ENCODE peak calls at places on chromosomes 12 and 14, in ten cellular contexts. G is left ventricle myocardium inferior, F is cardiac muscle cell, Y is sigmoid colon, W is RWPE1, V is AG09319, R is HCT116, L is psoas muscle, C is foreskin fibroblast, H is HepG2. I is an unnamed sample.

GRCh38 chr14:88189040-88189839 is 133.8 kb downstream of the KCNK10 start:
- DNase-seq in G (no peak), F (peak), Y (peak), W (peak), V (peak), R (peak), L (no peak), C (peak), H (peak), I (no peak)

GRCh38 chr12:10620078-10620779 is 6.8 kb upstream of the MAGOHB start:
- DNase-seq in G (no peak), F (no peak), Y (no peak), W (no peak), V (no peak), R (no peak), L (no peak), C (no peak), H (no peak), I (no peak)

GRCh38 chr12:124599074-124599999 is 31.9 kb upstream of the NCOR2 start:
- DNase-seq in G (no peak), F (peak), Y (no peak), W (no peak), V (no peak), R (no peak), L (no peak), C (peak), H (no peak), I (no peak)

GRCh38 chr12:124713436-124714082 is 146.1 kb upstream of the NCOR2 start:
- DNase-seq in G (no peak), F (peak), Y (peak), W (no peak), V (no peak), R (no peak), L (no peak), C (peak), H (no peak), I (no peak)

GRCh38 chr12:94592080-94592479 is 58.3 kb downstream of the TMCC3 start:
- DNase-seq in G (no peak), F (no peak), Y (no peak), W (no peak), V (no peak), R (no peak), L (no peak), C (no peak), H (no peak), I (no peak)

GRCh38 chr14:74867673-74868072 is 8.3 kb downstream of the PROX2 start:
- DNase-seq in G (no peak), F (peak), Y (peak), W (no peak), V (peak), R (no peak), L (no peak), C (peak), H (no peak), I (no peak)

GRCh38 chr14:68727315-68728078 is 65.4 kb downstream of the ZFP36L1 start:
- DNase-seq in G (no peak), F (peak), Y (no peak), W (no peak), V (no peak), R (no peak), L (no peak), C (no peak), H (no peak), I (no peak)

GRCh38 chr12:29741342-29742241 is 42.1 kb downstream of the TMTC1 start:
- DNase-seq in G (no peak), F (peak), Y (no peak), W (peak), V (no peak), R (no peak), L (no peak), C (peak), H (no peak), I (no peak)

GRCh38 chr14:96197969-96198368 is 6.7 kb upstream of the BDKRB2 start:
- DNase-seq in G (no peak), F (no peak), Y (no peak), W (no peak), V (no peak), R (no peak), L (no peak), C (no peak), H (no peak), I (no peak)

GRCh38 chr12:3527181-3527580 is 36.2 kb downstream of the PRMT8 start:
- DNase-seq in G (no peak), F (peak), Y (no peak), W (peak), V (peak), R (peak), L (no peak), C (peak), H (no peak), I (no peak)

DNA sequence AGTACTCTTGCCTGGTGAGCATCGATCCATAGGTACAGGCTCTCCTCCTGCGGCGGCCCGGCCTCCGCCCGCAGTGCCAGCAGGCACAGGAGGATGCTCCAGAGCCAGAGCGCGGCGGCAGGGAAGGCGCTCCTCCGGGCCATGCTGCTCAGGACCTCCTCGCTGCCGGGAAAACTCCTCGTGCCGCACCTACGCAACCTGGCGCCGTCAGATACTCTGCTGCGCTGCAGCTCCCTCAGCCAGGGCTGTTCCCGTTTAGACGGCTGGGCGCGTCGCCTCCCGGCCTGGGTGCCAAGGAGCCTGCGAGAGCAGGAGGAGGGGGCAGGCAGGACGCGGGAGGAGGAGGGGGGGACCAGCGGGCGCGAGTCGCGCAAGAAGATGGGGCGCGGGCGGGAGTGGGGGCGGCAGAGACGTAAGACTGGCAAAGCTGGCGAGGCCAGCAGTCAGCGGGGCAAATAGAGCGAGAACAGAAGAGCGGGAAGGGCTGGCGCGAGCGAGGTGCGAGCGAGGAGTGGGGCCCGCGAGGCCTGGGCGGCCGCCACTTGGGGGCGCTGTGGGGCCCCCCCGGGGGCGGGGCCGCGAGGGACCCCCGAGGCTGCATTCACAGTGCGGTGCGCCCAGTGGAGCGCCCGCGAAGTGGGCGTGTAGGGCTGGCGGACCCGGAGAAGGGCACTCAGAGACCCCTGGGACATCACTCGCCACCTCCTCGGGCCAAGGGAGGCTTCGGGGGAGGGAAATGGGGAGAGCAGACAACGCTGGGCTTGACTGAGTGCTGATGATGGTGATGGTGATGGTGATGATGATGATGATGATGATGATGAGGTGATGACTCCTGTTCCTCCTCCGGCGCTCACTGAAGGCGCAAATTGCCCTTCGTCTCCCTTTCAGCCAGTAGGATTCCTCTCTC is at the start of gene WIF1:
- DNase-seq in G (no peak), F (peak), Y (peak), W (peak), V (no peak), R (no peak), L (peak), C (peak), H (no peak), I (no peak)
- TF ChIP-seq CTCF in G (peak), F (peak), Y (no peak), W (peak), V (peak), R (peak), L (no peak), C (peak), H (no peak), I (peak)

GRCh38 chr12:111076611-111077451 is 156.5 kb upstream of the MYL2 start:
- DNase-seq in G (no peak), F (no peak), Y (no peak), W (no peak), V (no peak), R (no peak), L (no peak), C (no peak), H (peak), I (no peak)

GRCh38 chr12:111074965-111075364 is 154.6 kb upstream of the MYL2 start:
- DNase-seq in G (no peak), F (no peak), Y (no peak), W (no peak), V (no peak), R (no peak), L (no peak), C (no peak), H (no peak), I (no peak)

GRCh38 chr12:111072299-111072698 is 151.9 kb upstream of the MYL2 start:
- DNase-seq in G (no peak), F (no peak), Y (no peak), W (no peak), V (no peak), R (no peak), L (no peak), C (no peak), H (no peak), I (no peak)

GRCh38 chr12:111076199-111076598 is 155.8 kb upstream of the MYL2 start:
- DNase-seq in G (no peak), F (no peak), Y (no peak), W (no peak), V (no peak), R (no peak), L (no peak), C (no peak), H (no peak), I (no peak)

GRCh38 chr12:111074559-111074958 is 154.2 kb upstream of the MYL2 start:
- DNase-seq in G (no peak), F (no peak), Y (no peak), W (no peak), V (no peak), R (no peak), L (no peak), C (no peak), H (no peak), I (no peak)
- TF ChIP-seq CTCF in G (no peak), F (no peak), Y (no peak), W (no peak), V (no peak), R (no peak), L (no peak), C (no peak), H (no peak), I (no peak)

GRCh38 chr14:99441157-99441870 is 39.3 kb downstream of the SETD3 start:
- DNase-seq in G (no peak), F (peak), Y (no peak), W (no peak), V (no peak), R (no peak), L (no peak), C (no peak), H (peak), I (no peak)
- TF ChIP-seq CTCF in G (no peak), F (peak), Y (no peak), W (no peak), V (no peak), R (no peak), L (no peak), C (peak), H (peak), I (peak)

GRCh38 chr14:94143239-94143638 is 13.8 kb upstream of the IFI27L2 start:
- DNase-seq in G (no peak), F (no peak), Y (no peak), W (no peak), V (no peak), R (peak), L (no peak), C (no peak), H (peak), I (no peak)
- TF ChIP-seq CTCF in G (peak), F (peak), Y (no peak), W (no peak), V (peak), R (peak), L (peak), C (peak), H (peak), I (peak)

DNA sequence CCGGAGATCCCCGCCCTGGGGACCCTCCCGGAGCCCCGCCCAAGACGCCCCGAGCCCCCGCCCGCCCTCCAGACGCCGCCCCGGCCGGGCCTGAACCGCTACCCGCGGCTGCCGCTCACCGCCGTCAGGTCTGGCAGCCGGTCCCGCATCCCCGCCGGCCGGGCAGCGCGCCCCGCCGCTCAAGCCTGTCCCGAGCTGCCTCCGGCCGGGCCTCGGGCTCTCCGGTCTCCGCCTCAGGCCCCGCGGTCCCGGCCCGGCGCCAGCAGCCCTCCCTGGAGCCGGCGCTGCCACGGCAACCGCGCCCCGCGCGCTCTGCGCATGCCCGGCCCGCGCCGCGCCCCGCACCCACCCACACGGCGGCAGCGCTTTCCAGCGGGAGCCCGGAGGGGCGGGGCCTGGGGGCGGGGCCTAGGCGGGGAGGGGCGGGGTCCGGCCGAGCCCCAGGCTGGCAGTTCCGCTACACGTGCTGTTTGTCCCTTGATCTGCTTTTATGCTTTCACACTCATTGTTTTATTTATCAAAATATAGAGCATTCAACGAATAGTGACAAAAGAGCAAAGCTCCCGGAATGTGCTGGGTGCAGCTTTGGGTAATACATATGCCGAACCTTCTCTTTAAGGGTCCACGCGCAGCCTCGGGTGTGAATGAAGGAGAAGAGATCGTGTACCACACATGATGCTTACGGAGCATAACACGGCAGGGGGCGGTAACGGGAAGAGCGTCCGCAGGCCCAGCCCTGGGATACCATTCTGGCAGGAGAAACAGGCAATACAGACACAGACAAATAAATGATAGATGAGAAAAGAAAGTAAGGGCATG is at the start of gene STX2:
- DNase-seq in G (peak), F (peak), Y (peak), W (peak), V (peak), R (peak), L (peak), C (peak), H (peak), I (peak)
- TF ChIP-seq CTCF in G (peak), F (peak), Y (no peak), W (peak), V (peak), R (no peak), L (peak), C (peak), H (peak), I (peak)

I was measured in type B pancreatic cell.